ENCODE peak calls at places on chromosomes 4 and X, in seven cellular contexts. O is heart left ventricle, P is vagina, Z is aorta, S is breast epithelium, W is H7, B is thoracic aorta. H is an unnamed sample.

GRCh38 chr4:42562016-42562415 is 94.9 kb downstream of the ATP8A1 start:
- DNase-seq in O (no peak), P (no peak), Z (no peak), S (no peak), W (no peak), B (no peak), H (no peak)

GRCh38 chrX:133593531-133593930 is 178.2 kb upstream of the GPC4 start:
- DNase-seq in O (no peak), P (no peak), Z (no peak), S (no peak), W (no peak), B (no peak), H (no peak)

GRCh38 chr4:89539374-89539773 is 231.8 kb upstream of the GPRIN3 start:
- DNase-seq in O (no peak), P (no peak), Z (no peak), S (no peak), W (no peak), B (no peak), H (no peak)

GRCh38 chrX:137051978-137052640 is 18.3 kb upstream of the GPR101 start:
- DNase-seq in O (peak; percentile 52), P (no peak), Z (peak; percentile 88), S (no peak), W (peak; percentile 93), B (no peak), H (peak; percentile 52)

GRCh38 chr4:79445371-79445781 is 37.3 kb upstream of the GK2 start:
- DNase-seq in O (no peak), P (no peak), Z (no peak), S (no peak), W (no peak), B (no peak), H (no peak)

GRCh38 chr4:142231787-142232186 is 595.4 kb downstream of the IL15 start:
- DNase-seq in O (no peak), P (no peak), Z (no peak), S (no peak), W (no peak), B (no peak), H (no peak)

GRCh38 chr4:183356931-183357675 is 34.9 kb upstream of the CLDN24 start:
- DNase-seq in O (no peak), P (no peak), Z (no peak), S (no peak), W (no peak), B (no peak), H (no peak)

GRCh38 chrX:2188316-2188715 is 312.5 kb downstream of the DHRSX start:
- DNase-seq in O (no peak), P (no peak), Z (no peak), S (no peak), W (peak; percentile 45), B (no peak), H (no peak)

GRCh38 chr4:4402966-4403365 is 16.1 kb downstream of the NSG1 start:
- DNase-seq in O (no peak), P (no peak), Z (no peak), S (no peak), W (no peak), B (no peak), H (no peak)

GRCh38 chr4:33395731-33396485 is 2675.7 kb downstream of the PCDH7 start:
- DNase-seq in O (no peak), P (no peak), Z (no peak), S (no peak), W (no peak), B (no peak), H (no peak)

GRCh38 chrX:80550722-80551121 is 130.5 kb downstream of the TENT5D start:
- DNase-seq in O (no peak), P (no peak), Z (no peak), S (no peak), W (no peak), B (no peak), H (no peak)

GRCh38 chr4:152935138-152935537 is 985 bp upstream of the FHDC1 start:
- DNase-seq in O (no peak), P (no peak), Z (no peak), S (peak; percentile 36), W (peak; percentile 74), B (no peak), H (no peak)

GRCh38 chrX:27162496-27162895 is 300.6 kb downstream of the PPP4R3C start:
- DNase-seq in O (no peak), P (no peak), Z (no peak), S (no peak), W (no peak), B (no peak), H (no peak)

GRCh38 chr4:2837904-2838496 is 5.6 kb upstream of the ADD1 start:
- DNase-seq in O (no peak), P (peak; percentile 61), Z (peak; percentile 82), S (no peak), W (peak; percentile 48), B (no peak), H (no peak)

GRCh38 chrX:22063284-22063683 is 31.2 kb downstream of the PHEX start:
- DNase-seq in O (no peak), P (no peak), Z (no peak), S (no peak), W (no peak), B (no peak), H (no peak)

GRCh38 chr4:15690020-15690809 is 8.6 kb downstream of the FAM200B start:
- DNase-seq in O (no peak), P (no peak), Z (no peak), S (no peak), W (peak; percentile 38), B (no peak), H (no peak)

GRCh38 chrX:154412468-154412867 is 1.1 kb downstream of the TAFAZZIN start:
- DNase-seq in O (peak; percentile 64), P (peak; percentile 91), Z (no peak), S (no peak), W (no peak), B (no peak), H (no peak)

GRCh38 chrX:28552882-28553829 is 34.1 kb upstream of the IL1RAPL1 start:
- DNase-seq in O (no peak), P (no peak), Z (no peak), S (no peak), W (no peak), B (no peak), H (no peak)

GRCh38 chr4:174592985-174593335 is 70.7 kb upstream of the HPGD start:
- DNase-seq in O (no peak), P (no peak), Z (no peak), S (no peak), W (no peak), B (no peak), H (no peak)

GRCh38 chr4:1997712-1998111 is 11.1 kb downstream of the NELFA start:
- DNase-seq in O (no peak), P (no peak), Z (no peak), S (no peak), W (no peak), B (no peak), H (no peak)

GRCh38 chr4:124941267-124941666 is 228.7 kb upstream of the ANKRD50 start:
- DNase-seq in O (no peak), P (no peak), Z (no peak), S (no peak), W (no peak), B (no peak), H (no peak)

GRCh38 chr4:168852933-168853713 is 156.9 kb downstream of the CBR4 start:
- DNase-seq in O (no peak), P (no peak), Z (no peak), S (no peak), W (no peak), B (no peak), H (no peak)

GRCh38 chr4:15234101-15234500 is 193.7 kb upstream of the C1QTNF7 start:
- DNase-seq in O (no peak), P (no peak), Z (no peak), S (no peak), W (no peak), B (no peak), H (no peak)

GRCh38 chrX:15973299-15973698 is 118.7 kb upstream of the AP1S2 start:
- DNase-seq in O (no peak), P (no peak), Z (no peak), S (no peak), W (peak; percentile 25), B (no peak), H (no peak)

DNA sequence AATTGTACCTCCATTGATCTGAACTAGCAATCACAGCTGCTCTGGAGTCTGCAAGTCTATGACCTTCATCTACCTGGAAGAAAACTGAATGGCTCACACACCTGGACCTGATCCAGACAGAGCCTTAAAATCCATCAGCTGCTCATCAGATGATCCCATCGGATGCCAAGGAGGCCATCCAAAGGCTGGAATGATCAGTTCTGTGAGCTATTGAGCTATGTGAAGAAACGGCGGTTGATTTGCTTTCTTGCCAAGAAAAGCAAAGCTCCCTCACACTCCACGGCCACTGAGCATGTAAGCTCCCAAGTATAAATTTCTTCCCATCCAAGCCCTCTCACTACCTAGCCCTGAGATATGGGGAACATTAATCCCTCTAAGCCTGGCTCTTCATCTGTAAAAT is 63.1 kb downstream of the RELL1 start:
- DNase-seq in O (no peak), P (no peak), Z (no peak), S (no peak), W (no peak), B (no peak), H (no peak)
- H3K36me3 ChIP-seq in O (no peaks in the 10 kb centered on the region), P (no peaks in the 10 kb centered on the region), Z (no peaks in the 10 kb centered on the region), S (no peaks in the 10 kb centered on the region), W (no peaks in the 10 kb centered on the region), B (no peaks in the 10 kb centered on the region), H (no peaks in the 10 kb centered on the region)

DNA sequence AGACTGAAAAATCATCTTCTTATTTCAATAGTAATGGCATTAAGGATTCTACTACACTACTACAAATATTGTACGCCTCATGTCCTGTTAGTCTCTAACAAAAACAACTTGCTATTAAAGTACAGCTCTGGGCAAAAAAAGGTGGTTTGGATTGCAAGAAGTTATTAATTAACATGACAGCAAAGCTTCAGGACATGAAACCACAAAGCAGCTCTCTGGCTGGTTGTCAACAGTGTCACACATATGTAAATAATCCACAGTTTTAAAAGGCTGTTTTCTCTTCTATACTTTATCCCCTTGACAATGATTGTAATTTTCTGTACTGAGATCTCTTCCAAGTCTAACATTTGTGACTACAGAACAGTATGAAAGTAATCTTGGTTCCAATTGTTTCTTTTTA is 19.7 kb downstream of the DCHS2 start:
- DNase-seq in O (no peak), P (no peak), Z (no peak), S (no peak), W (no peak), B (no peak), H (no peak)
- H3K36me3 ChIP-seq in O (no peaks in the 10 kb centered on the region), P (no peaks in the 10 kb centered on the region), Z (no peaks in the 10 kb centered on the region), S (no peaks in the 10 kb centered on the region), W (no peaks in the 10 kb centered on the region), B (no peaks in the 10 kb centered on the region), H (no peaks in the 10 kb centered on the region)

GRCh38 chr4:170214731-170215130 is 125.0 kb upstream of the AADAT start:
- DNase-seq in O (no peak), P (no peak), Z (no peak), S (no peak), W (no peak), B (no peak), H (no peak)

DNA sequence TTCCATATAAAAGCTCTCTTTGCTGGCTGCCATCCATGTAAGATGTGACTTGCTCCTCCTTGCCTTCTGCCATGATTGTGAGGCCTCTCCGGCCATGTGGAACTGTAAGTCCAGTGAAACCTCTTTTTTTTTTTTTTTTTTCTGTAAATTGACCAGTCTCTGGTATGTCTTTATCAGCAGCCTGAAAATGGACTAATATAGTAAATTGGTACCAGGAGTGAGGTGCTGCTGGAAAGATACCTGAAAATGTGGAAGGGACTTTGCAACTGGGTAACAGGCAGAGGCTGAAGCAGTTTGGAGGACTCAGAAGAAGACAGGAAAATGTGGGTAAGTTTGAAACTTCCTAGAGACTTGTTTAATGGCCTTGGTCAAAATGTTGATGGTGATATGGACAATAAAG is 124.3 kb upstream of the AADAT start:
- DNase-seq in O (no peak), P (no peak), Z (no peak), S (no peak), W (no peak), B (no peak), H (no peak)
- H3K36me3 ChIP-seq in O (no peaks in the 10 kb centered on the region), P (no peaks in the 10 kb centered on the region), Z (no peaks in the 10 kb centered on the region), S (no peaks in the 10 kb centered on the region), W (no peaks in the 10 kb centered on the region), B (no peaks in the 10 kb centered on the region), H (no peaks in the 10 kb centered on the region)

GRCh38 chr4:77167173-77167572 is 10.2 kb downstream of the CCNG2 start:
- DNase-seq in O (no peak), P (no peak), Z (no peak), S (no peak), W (no peak), B (no peak), H (no peak)
- H3K36me3 ChIP-seq in O (peaks cover 19% of the 10 kb centered on the region), P (peaks cover 61% of the 10 kb centered on the region), Z (peaks cover 8% of the 10 kb centered on the region), S (no peaks in the 10 kb centered on the region), W (peaks cover 22% of the 10 kb centered on the region), B (peaks cover 23% of the 10 kb centered on the region), H (peaks cover 12% of the 10 kb centered on the region)

H was measured in lung.